ENCODE peak calls at places on chromosomes 1 and 21, in nine cellular contexts. D, O, U, F, T, S, M, G and B are unnamed samples.

GRCh38 chr1:180646547-180646946 is 14.7 kb downstream of the XPR1 start:
- DNase-seq in D (no peak), O (no peak), U (no peak), F (no peak), T (no peak), S (no peak), M (no peak), G (no peak), B (no peak)

GRCh38 chr1:109721046-109721445 is 9.0 kb downstream of the GSTM5 start:
- DNase-seq in D (no peak), O (no peak), U (no peak), F (no peak), T (no peak), S (no peak), M (no peak), G (no peak), B (no peak)

GRCh38 chr1:54371038-54371935 is 34.9 kb downstream of the SSBP3 start:
- DNase-seq in D (no peak), O (no peak), U (no peak), F (no peak), T (no peak), S (no peak), M (no peak), G (no peak), B (no peak)

GRCh38 chr1:6474815-6475282 is 8.9 kb upstream of the TNFRSF25 start:
- DNase-seq in D (no peak), O (no peak), U (no peak), F (no peak), T (no peak), S (no peak), M (no peak), G (no peak), B (no peak)

GRCh38 chr1:180366386-180367068 is 135.8 kb downstream of the ACBD6 start:
- DNase-seq in D (no peak), O (no peak), U (no peak), F (no peak), T (no peak), S (no peak), M (no peak), G (no peak), B (no peak)

GRCh38 chr21:15065381-15066230 is 806 bp upstream of the NRIP1 start:
- DNase-seq in D (peak; percentile 94), O (peak; percentile 88), U (peak; percentile 88), F (peak; percentile 87), T (peak; percentile 59), S (peak; percentile 30), M (peak; percentile 93), G (peak; percentile 59), B (peak; percentile 73)

GRCh38 chr1:59013276-59013927 is 229.6 kb upstream of the JUN start:
- DNase-seq in D (no peak), O (no peak), U (peak; percentile 56), F (peak; percentile 49), T (no peak), S (no peak), M (peak; percentile 85), G (no peak), B (no peak)

GRCh38 chr21:34877485-34878128 is 171.5 kb downstream of the RUNX1 start:
- DNase-seq in D (no peak), O (no peak), U (no peak), F (no peak), T (no peak), S (no peak), M (no peak), G (no peak), B (no peak)

GRCh38 chr1:206918076-206918475 is 3.7 kb downstream of the FCMR start:
- DNase-seq in D (no peak), O (no peak), U (no peak), F (no peak), T (no peak), S (no peak), M (no peak), G (no peak), B (no peak)

GRCh38 chr21:16942703-16943102 is 570.1 kb upstream of the CXADR start:
- DNase-seq in D (no peak), O (peak; percentile 8), U (peak; percentile 63), F (no peak), T (no peak), S (peak; percentile 1), M (no peak), G (no peak), B (no peak)

GRCh38 chr1:165424454-165425283 is 20.3 kb downstream of the RXRG start:
- DNase-seq in D (no peak), O (no peak), U (no peak), F (no peak), T (no peak), S (no peak), M (no peak), G (no peak), B (peak; percentile 50)

GRCh38 chr1:38806090-38806489 is 53.5 kb downstream of the RRAGC start:
- DNase-seq in D (no peak), O (no peak), U (no peak), F (no peak), T (no peak), S (no peak), M (no peak), G (no peak), B (no peak)

GRCh38 chr1:178330848-178331497 is 165.8 kb downstream of the CLEC20A start:
- DNase-seq in D (no peak), O (no peak), U (no peak), F (no peak), T (no peak), S (no peak), M (no peak), G (no peak), B (no peak)

GRCh38 chr1:66984491-66984890 is 59.7 kb downstream of the MIER1 start:
- DNase-seq in D (no peak), O (no peak), U (no peak), F (no peak), T (no peak), S (no peak), M (no peak), G (no peak), B (no peak)

GRCh38 chr1:62139410-62139809 is 55.2 kb upstream of the L1TD1 start:
- DNase-seq in D (no peak), O (peak; percentile 66), U (peak; percentile 11), F (no peak), T (no peak), S (no peak), M (no peak), G (no peak), B (no peak)

GRCh38 chr1:39360726-39361125 is 130.7 kb upstream of the BMP8A start:
- DNase-seq in D (no peak), O (no peak), U (no peak), F (no peak), T (no peak), S (no peak), M (no peak), G (no peak), B (no peak)

GRCh38 chr21:31580866-31581276 is 78.6 kb upstream of the SOD1 start:
- DNase-seq in D (no peak), O (peak; percentile 87), U (peak; percentile 83), F (peak; percentile 76), T (peak; percentile 24), S (peak; percentile 68), M (peak; percentile 70), G (peak; percentile 48), B (peak; percentile 63)

GRCh38 chr21:29712818-29713217 is 227.0 kb downstream of the GRIK1 start:
- DNase-seq in D (no peak), O (no peak), U (no peak), F (no peak), T (no peak), S (no peak), M (no peak), G (no peak), B (no peak)

GRCh38 chr1:147665521-147665920 is 4.8 kb downstream of the ACP6 start:
- DNase-seq in D (no peak), O (no peak), U (peak; percentile 38), F (no peak), T (no peak), S (no peak), M (no peak), G (no peak), B (no peak)

GRCh38 chr1:185813401-185813979 is 79.3 kb downstream of the HMCN1 start:
- DNase-seq in D (no peak), O (no peak), U (peak; percentile 61), F (no peak), T (no peak), S (peak; percentile 11), M (no peak), G (no peak), B (no peak)

GRCh38 chr1:967466-968343 is 1.4 kb downstream of the PLEKHN1 start:
- DNase-seq in D (no peak), O (no peak), U (no peak), F (no peak), T (no peak), S (no peak), M (no peak), G (no peak), B (no peak)
- H3K4me3 ChIP-seq in D (no peak overlapping the region), O (no peak overlapping the region), U (no peak overlapping the region), F (no peak overlapping the region), T (no peak overlapping the region), S (no peak overlapping the region), M (peak overlapping the region; percentile 59), G (no peak overlapping the region), B (no peak overlapping the region)

GRCh38 chr1:226574591-226575435 is 26.2 kb downstream of the STUM start:
- DNase-seq in D (no peak), O (no peak), U (no peak), F (no peak), T (no peak), S (no peak), M (peak; percentile 66), G (no peak), B (no peak)
- H3K27ac ChIP-seq in D (peak overlapping the region; percentile 69), O (no peak overlapping the region), U (no peak overlapping the region), F (peak overlapping the region; percentile 32), T (no peak overlapping the region), S (no peak overlapping the region), M (peak overlapping the region; percentile 84), G (no peak overlapping the region), B (no peak overlapping the region)

GRCh38 chr1:117753652-117754051 is 147.8 kb downstream of the TENT5C start:
- DNase-seq in D (no peak), O (no peak), U (no peak), F (no peak), T (peak; percentile 39), S (no peak), M (no peak), G (no peak), B (no peak)
- H3K4me3 ChIP-seq in D (peak overlapping the region; percentile 41), O (peak overlapping the region; percentile 23), U (no peak overlapping the region), F (peak overlapping the region; percentile 27), T (no peak overlapping the region), S (peak overlapping the region; percentile 26), M (peak overlapping the region; percentile 12), G (no peak overlapping the region), B (no peak overlapping the region)

DNA sequence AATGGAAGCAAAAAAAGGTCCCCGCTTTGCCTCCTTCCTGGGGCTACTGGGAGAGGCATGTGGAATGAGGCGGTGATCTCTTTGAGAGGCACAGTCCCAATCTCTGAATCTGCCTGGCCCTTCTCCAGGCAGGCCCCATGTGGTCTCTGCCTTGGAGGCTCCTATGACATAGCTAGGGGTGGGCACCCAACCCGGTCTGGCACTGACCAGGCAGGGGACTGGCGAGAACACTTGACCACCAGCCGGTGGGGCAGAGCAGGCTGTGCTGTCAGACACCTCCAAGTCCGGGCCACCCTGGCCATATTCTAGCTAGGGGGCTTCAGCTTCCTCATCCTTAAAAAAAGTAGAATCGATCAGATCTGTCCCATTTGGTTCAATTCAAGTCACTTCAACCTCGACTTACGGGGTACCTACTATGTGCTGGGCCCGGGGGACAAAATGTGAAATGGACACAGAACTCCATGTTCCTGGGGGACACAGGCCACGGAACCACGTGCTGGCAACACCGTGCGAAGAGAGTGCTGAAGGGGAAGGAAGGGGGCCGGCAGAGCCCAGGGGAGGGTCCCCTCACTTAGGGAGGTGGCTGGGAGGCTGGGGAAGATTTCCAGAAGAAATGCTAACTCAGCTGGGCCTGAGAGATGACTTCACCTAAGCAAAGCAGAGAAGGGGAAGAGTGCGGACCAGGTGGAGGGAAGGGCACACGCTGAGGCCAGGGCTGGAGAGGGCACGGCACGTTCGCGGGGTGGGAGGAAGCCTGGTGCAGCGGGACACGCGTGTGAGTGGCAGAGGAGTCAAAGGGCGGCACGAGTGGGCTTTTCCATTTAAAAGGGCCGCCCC is 33.3 kb downstream of the HSPG2 start:
- DNase-seq in D (no peak), O (no peak), U (no peak), F (peak; percentile 38), T (no peak), S (peak; percentile 62), M (peak; percentile 67), G (no peak), B (no peak)
- H3K27ac ChIP-seq in D (peak overlapping the region; percentile 98), O (no peak overlapping the region), U (no peak overlapping the region), F (peak overlapping the region; percentile 96), T (no peak overlapping the region), S (no peak overlapping the region), M (peak overlapping the region; percentile 98), G (peak overlapping the region; percentile 67), B (no peak overlapping the region)